ENCODE peak calls at places on chromosomes 4 and X, in five cellular contexts. O is stomach, U is ovary, J is K562, W is tibial nerve. A is an unnamed sample.
A peak's percentile ranks its signal among the peaks of the same experiment; 100 is the strongest.

GRCh38 chrX:41085105-41085882 is at the start of gene USP9X:
- DNase-seq in W (peak; percentile 76), O (peak; percentile 92), U (peak; percentile 95), J (peak; percentile 87), A (peak; percentile 95)

GRCh38 chrX:101394372-101394771 is 3.6 kb downstream of the RPL36A start:
- DNase-seq in J (no peak), W (no peak), U (no peak), O (no peak), A (no peak)

GRCh38 chr4:1345905-1346780 is 865 bp upstream of the UVSSA start:
- DNase-seq in U (peak; percentile 72), O (peak; percentile 42), J (peak; percentile 63), W (no peak), A (peak; percentile 93)

GRCh38 chr4:8847331-8847730 is 24.3 kb downstream of the HMX1 start:
- DNase-seq in J (no peak), O (no peak), U (no peak), W (no peak), A (no peak)

GRCh38 chrX:17456526-17456925 is 81.5 kb downstream of the NHS start:
- DNase-seq in U (no peak), J (no peak), W (no peak), O (no peak), A (no peak)

GRCh38 chr4:26208237-26208985 is 112.4 kb upstream of the RBPJ start:
- DNase-seq in O (no peak), W (no peak), U (no peak), J (no peak), A (no peak)

GRCh38 chrX:131366387-131366786 is 77.3 kb upstream of the IGSF1 start:
- DNase-seq in U (no peak), J (peak; percentile 9), W (no peak), O (no peak), A (no peak)

GRCh38 chr4:53855886-53856260 is 208.5 kb downstream of the CHIC2 start:
- DNase-seq in W (no peak), O (no peak), U (no peak), J (no peak), A (no peak)

GRCh38 chr4:98573791-98574190 is 84.6 kb downstream of the TSPAN5 start:
- DNase-seq in O (no peak), J (no peak), W (no peak), U (no peak), A (no peak)

GRCh38 chr4:2937146-2937857 is 25.9 kb downstream of the NOP14 start:
- DNase-seq in J (no peak), W (no peak), O (peak; percentile 67), U (peak; percentile 30), A (peak; percentile 93)

GRCh38 chr4:2937986-2938385 is 25.2 kb downstream of the NOP14 start:
- DNase-seq in J (no peak), W (no peak), U (peak; percentile 7), O (no peak), A (peak; percentile 6)

GRCh38 chr4:2934813-2935761 is 28.1 kb downstream of the NOP14 start:
- DNase-seq in J (peak; percentile 93), U (peak; percentile 99), W (peak; percentile 95), O (peak; percentile 98), A (peak; percentile 99)

GRCh38 chr4:2935762-2936743 is 27.2 kb downstream of the NOP14 start:
- DNase-seq in U (peak; percentile 18), W (no peak), O (peak; percentile 27), J (peak; percentile 64), A (no peak)

GRCh38 chr4:2936773-2937145 is 26.4 kb downstream of the NOP14 start:
- DNase-seq in U (peak; percentile 24), O (no peak), W (no peak), J (no peak), A (peak; percentile 22)
- TF ChIP-seq POLR2A in U (no peak), O (no peak), W (no peak), J (no peak), A (no peak)

GRCh38 chr4:23374280-23374679 is 515.6 kb downstream of the PPARGC1A start:
- DNase-seq in O (no peak), J (no peak), W (no peak), U (no peak), A (no peak)
- TF ChIP-seq EP300 in O (no peak), J (no peak), W (no peak), U (no peak), A (no peak)

GRCh38 chr4:55083771-55084170 is 41.6 kb downstream of the KDR start:
- DNase-seq in U (no peak), W (no peak), J (no peak), O (no peak), A (no peak)

GRCh38 chr4:55087016-55087929 is 38.1 kb downstream of the KDR start:
- DNase-seq in W (no peak), J (no peak), U (no peak), O (no peak), A (no peak)

GRCh38 chr4:55089922-55090321 is 35.5 kb downstream of the KDR start:
- DNase-seq in O (no peak), U (no peak), W (no peak), J (no peak), A (no peak)

GRCh38 chr4:55086561-55086960 is 38.8 kb downstream of the KDR start:
- DNase-seq in O (no peak), J (no peak), U (no peak), W (no peak), A (no peak)

GRCh38 chr4:55087930-55088293 is 37.5 kb downstream of the KDR start:
- DNase-seq in U (no peak), O (no peak), W (no peak), J (no peak), A (no peak)
- H3K36me3 ChIP-seq in U (no peaks in the 10 kb centered on the region), O (no peaks in the 10 kb centered on the region), W (no peaks in the 10 kb centered on the region), J (no peaks in the 10 kb centered on the region), A (peaks cover 47% of the 10 kb centered on the region)

GRCh38 chr4:124710911-124711310 is 1.6 kb downstream of the ANKRD50 start:
- DNase-seq in W (no peak), O (peak; percentile 31), J (no peak), U (no peak), A (peak; percentile 24)

GRCh38 chr4:124713213-124713592 is 671 bp upstream of the ANKRD50 start:
- DNase-seq in J (peak; percentile 78), U (peak; percentile 77), O (peak; percentile 51), W (peak; percentile 35), A (peak; percentile 5)

GRCh38 chr4:124710253-124710849 is 2.2 kb downstream of the ANKRD50 start:
- DNase-seq in W (no peak), U (no peak), O (no peak), J (no peak), A (no peak)

GRCh38 chr4:124712417-124713212 is at the start of gene ANKRD50:
- DNase-seq in J (peak; percentile 90), U (peak; percentile 94), O (peak; percentile 83), W (peak; percentile 80), A (peak; percentile 93)

DNA sequence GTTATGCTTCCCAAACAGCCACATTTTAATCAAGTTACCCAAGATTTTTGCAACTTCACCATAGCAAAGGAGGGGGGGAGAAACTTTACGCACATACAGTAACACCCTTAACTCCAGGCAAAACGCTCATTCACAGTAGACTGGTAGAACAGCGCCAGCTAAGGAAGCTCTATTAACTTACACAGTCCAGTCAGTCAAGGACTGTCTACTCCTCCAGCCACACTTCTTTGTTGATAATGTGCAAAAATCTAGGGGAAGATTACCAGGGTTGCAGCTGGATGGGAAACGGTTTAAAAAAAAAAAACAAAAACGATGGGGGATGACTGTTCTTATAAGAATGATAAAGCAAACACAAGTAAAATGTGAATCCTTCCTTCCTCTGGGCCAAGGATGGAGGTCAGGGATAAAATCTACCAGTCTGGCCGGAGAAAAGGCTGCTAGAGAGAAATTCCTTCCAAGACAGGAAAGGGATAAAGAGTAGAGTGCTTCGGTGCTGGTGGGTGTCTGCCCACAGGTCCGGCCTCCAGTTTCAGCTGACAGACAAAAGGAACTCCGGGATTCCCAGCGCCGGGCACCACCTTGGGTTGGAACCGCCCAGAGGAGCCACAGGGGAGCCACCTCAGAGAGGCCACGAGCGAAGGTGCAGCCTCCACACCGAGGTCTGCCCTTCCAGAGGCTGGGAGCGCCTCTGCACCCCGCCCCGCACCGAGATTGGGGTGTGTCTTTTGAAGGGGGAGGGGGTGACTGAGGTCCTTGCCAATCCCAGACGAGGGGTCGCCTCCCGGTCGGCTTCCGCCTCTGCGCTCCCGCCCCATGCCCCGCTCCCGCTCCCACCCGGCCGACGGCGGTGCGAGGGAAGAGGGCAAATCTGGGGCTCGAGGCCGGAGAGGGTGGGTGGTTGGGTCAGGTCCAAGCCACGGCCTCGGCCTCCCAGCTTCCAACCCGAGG is 789 bp downstream of the ANKRD50 start:
- DNase-seq in U (no peak), J (peak; percentile 70), W (peak; percentile 14), O (peak; percentile 55), A (no peak)
- TF ChIP-seq POLR2A in U (no peak), J (no peak), W (peak; percentile 24), O (no peak), A (peak; percentile 14)

GRCh38 chrX:133120406-133120805 is 23.5 kb upstream of the USP26 start:
- DNase-seq in W (no peak), J (no peak), U (no peak), O (no peak), A (no peak)
- TF ChIP-seq EP300 in W (no peak), J (no peak), U (no peak), O (no peak), A (no peak)

GRCh38 chr4:70765368-70765767 is 43.6 kb downstream of the RUFY3 start:
- DNase-seq in W (no peak), J (no peak), U (no peak), O (no peak), A (no peak)
- H3K36me3 ChIP-seq in W (peaks cover under 1% of the 10 kb centered on the region), J (peaks cover 21% of the 10 kb centered on the region), U (no peaks in the 10 kb centered on the region), O (peaks cover 70% of the 10 kb centered on the region), A (peaks cover 54% of the 10 kb centered on the region)

A was measured in upper lobe of left lung.